ENCODE peak calls at places on chromosomes 4 and X, in ten cellular contexts. U, G, A, Y, D, V, O, E, J and W are unnamed samples.

GRCh38 chrX:101659601-101660063 is at the start of gene ARMCX2:
- DNase-seq in D (peak), Y (peak), E (no peak), O (peak), A (no peak), J (peak), U (no peak), G (peak), V (peak), W (no peak)

GRCh38 chr4:156751486-156751885 is 220.1 kb downstream of the PDGFC start:
- DNase-seq in V (no peak), A (no peak), Y (no peak), J (no peak), O (peak), D (no peak), E (no peak), U (no peak), G (peak), W (no peak)

GRCh38 chr4:158775091-158775651 is 6.3 kb downstream of the FNIP2 start:
- DNase-seq in U (no peak), D (no peak), O (peak), J (peak), V (no peak), Y (no peak), A (no peak), E (no peak), G (peak), W (no peak)

GRCh38 chrX:107675823-107676555 is 47.7 kb downstream of the PRPS1 start:
- DNase-seq in O (peak), D (peak), J (no peak), V (no peak), U (no peak), E (no peak), A (no peak), Y (no peak), G (peak), W (no peak)

GRCh38 chrX:36650622-36651021 is 357.5 kb upstream of the FAM47C start:
- DNase-seq in Y (no peak), D (no peak), E (no peak), U (no peak), J (no peak), A (no peak), V (no peak), G (no peak), O (no peak), W (no peak)

GRCh38 chr4:173074501-173074946 is 94.1 kb upstream of the GALNT7 start:
- DNase-seq in J (no peak), V (peak), Y (peak), D (no peak), U (no peak), A (peak), E (no peak), G (peak), O (peak), W (no peak)

GRCh38 chr4:37803348-37803973 is 23.0 kb upstream of the PGM2 start:
- DNase-seq in Y (peak), A (peak), V (no peak), D (no peak), O (no peak), J (no peak), E (no peak), U (peak), G (peak), W (no peak)

GRCh38 chr4:79141530-79141929 is 184.3 kb downstream of the NAA11 start:
- DNase-seq in E (no peak), Y (peak), O (peak), G (peak), V (no peak), U (no peak), J (no peak), A (no peak), D (no peak), W (no peak)

GRCh38 chrX:153866302-153867019 is 19.5 kb downstream of the L1CAM start:
- DNase-seq in O (no peak), V (no peak), D (no peak), J (no peak), U (no peak), G (no peak), E (no peak), Y (no peak), A (no peak), W (no peak)

GRCh38 chr4:25253072-25253447 is 19.2 kb downstream of the PI4K2B start:
- DNase-seq in U (no peak), G (peak), E (no peak), V (no peak), A (no peak), D (no peak), O (no peak), Y (peak), J (no peak), W (no peak)

GRCh38 chrX:72100824-72101351 is 30.8 kb downstream of the RTL5 start:
- DNase-seq in J (no peak), Y (peak), A (no peak), D (peak), V (no peak), O (no peak), G (no peak), E (peak), U (no peak), W (no peak)

GRCh38 chrX:130694983-130695382 is 208.0 kb downstream of the ENOX2 start:
- DNase-seq in G (no peak), D (no peak), V (no peak), O (no peak), U (no peak), A (no peak), J (no peak), E (no peak), Y (no peak), W (no peak)

GRCh38 chr4:112145820-112146813 is 863 bp downstream of the FAM241A start:
- DNase-seq in V (peak), G (peak), J (peak), O (peak), E (peak), Y (peak), U (no peak), A (no peak), D (peak), W (no peak)

GRCh38 chr4:113760852-113761681 is 471 bp downstream of the CAMK2D start:
- DNase-seq in U (no peak), A (no peak), O (peak), E (peak), G (peak), D (peak), Y (peak), J (peak), V (peak), W (no peak)

GRCh38 chrX:95885074-95885473 is 799.6 kb upstream of the DIAPH2 start:
- DNase-seq in D (no peak), U (no peak), E (no peak), G (peak), Y (no peak), A (no peak), J (no peak), V (no peak), O (peak), W (no peak)

GRCh38 chr4:15832523-15833451 is 54.7 kb downstream of the CD38 start:
- DNase-seq in G (no peak), D (no peak), V (no peak), E (no peak), A (no peak), J (no peak), U (no peak), Y (no peak), O (no peak), W (no peak)

GRCh38 chr4:184345573-184345922 is 127.9 kb upstream of the ENPP6 start:
- DNase-seq in U (no peak), G (no peak), J (no peak), O (no peak), Y (no peak), V (no peak), E (no peak), D (no peak), A (no peak), W (no peak)

GRCh38 chrX:7262551-7262950 is 114.6 kb upstream of the PUDP start:
- DNase-seq in U (no peak), G (no peak), A (no peak), O (no peak), D (no peak), Y (no peak), J (no peak), E (no peak), V (no peak), W (no peak)

GRCh38 chr4:82898322-82899243 is 2.0 kb upstream of the THAP9 start:
- DNase-seq in U (no peak), E (no peak), D (no peak), V (no peak), O (peak), A (no peak), Y (peak), G (peak), J (no peak), W (no peak)

GRCh38 chrX:19772759-19773623 is 114.4 kb downstream of the SH3KBP1 start:
- DNase-seq in Y (peak), J (no peak), A (no peak), D (no peak), O (no peak), V (no peak), G (no peak), U (no peak), E (no peak), W (peak)

GRCh38 chrX:12225073-12225472 is 86.8 kb downstream of the FRMPD4 start:
- DNase-seq in U (no peak), V (no peak), Y (no peak), J (no peak), D (no peak), E (no peak), O (no peak), A (no peak), G (no peak), W (no peak)

GRCh38 chr4:35926753-35927152 is 317.6 kb downstream of the ARAP2 start:
- DNase-seq in E (no peak), A (no peak), V (no peak), G (no peak), J (no peak), Y (no peak), D (no peak), O (no peak), U (no peak), W (no peak)

GRCh38 chr4:146122398-146122797 is 53.1 kb upstream of the LSM6 start:
- DNase-seq in U (no peak), E (no peak), D (no peak), J (no peak), O (no peak), A (no peak), G (no peak), Y (no peak), V (no peak), W (no peak)

GRCh38 chr4:2833671-2834000 is 10.0 kb upstream of the ADD1 start:
- DNase-seq in J (no peak), O (no peak), E (no peak), Y (no peak), G (no peak), V (no peak), U (no peak), A (no peak), D (peak), W (no peak)

GRCh38 chrX:119477812-119478232 is 9.6 kb downstream of the SLC25A5 start:
- DNase-seq in Y (no peak), V (no peak), E (no peak), O (peak), J (no peak), A (no peak), D (no peak), G (peak), U (no peak), W (no peak)

GRCh38 chr4:181264908-181265307 is 978.3 kb upstream of the TENM3 start:
- DNase-seq in O (no peak), E (no peak), J (no peak), U (peak), A (no peak), V (no peak), G (no peak), Y (no peak), D (no peak), W (no peak)